ENCODE peak calls at places on chromosomes 13 and 19, in five cellular contexts. E is retina, L is smooth muscle cell of the brain vasculature, C is bronchial epithelial cell, Z is mesothelial cell of epicardium. D is an unnamed sample.

GRCh38 chr19:51726049-51726448 is 2.3 kb upstream of the HAS1 start:
- DNase-seq in E (no peak), L (no peak), C (peak), Z (no peak), D (no peak)

GRCh38 chr13:33015791-33016323 is 366 bp upstream of the KL start:
- DNase-seq in E (peak), L (no peak), C (no peak), Z (no peak), D (no peak)

GRCh38 chr13:27573265-27573664 is 47.1 kb downstream of the LNX2 start:
- DNase-seq in E (no peak), L (no peak), C (peak), Z (no peak), D (no peak)

GRCh38 chr19:35348909-35349611 is 1.4 kb downstream of the FFAR1 start:
- DNase-seq in E (no peak), L (no peak), C (no peak), Z (no peak), D (no peak)

GRCh38 chr19:903266-903797 is 9.7 kb downstream of the R3HDM4 start:
- DNase-seq in E (peak), L (no peak), C (no peak), Z (no peak), D (no peak)

GRCh38 chr19:1858412-1859081 is 4.8 kb downstream of the KLF16 start:
- DNase-seq in E (no peak), L (no peak), C (no peak), Z (no peak), D (no peak)

GRCh38 chr13:70218618-70219017 is 110.4 kb upstream of the KLHL1 start:
- DNase-seq in E (no peak), L (no peak), C (no peak), Z (no peak), D (no peak)

GRCh38 chr19:14081797-14082674 is 3.5 kb downstream of the C19orf67 start:
- DNase-seq in E (no peak), L (no peak), C (peak), Z (no peak), D (no peak)

GRCh38 chr13:66974174-66974573 is 256.0 kb downstream of the PCDH9 start:
- DNase-seq in E (no peak), L (no peak), C (no peak), Z (no peak), D (no peak)

GRCh38 chr13:94382960-94383359 is 96.5 kb downstream of the DCT start:
- DNase-seq in E (no peak), L (no peak), C (no peak), Z (no peak), D (no peak)

GRCh38 chr13:71864981-71865857 is 1.8 kb downstream of the DACH1 start:
- DNase-seq in E (peak), L (no peak), C (no peak), Z (peak), D (peak)

GRCh38 chr19:58037927-58038687 is 4.3 kb downstream of the ZSCAN1 start:
- DNase-seq in E (peak), L (no peak), C (no peak), Z (no peak), D (no peak)

GRCh38 chr13:34035178-34035577 is 217.2 kb downstream of the RFC3 start:
- DNase-seq in E (no peak), L (no peak), C (no peak), Z (no peak), D (no peak)

GRCh38 chr13:113390874-113391497 is 27.1 kb upstream of the GRTP1 start:
- DNase-seq in E (no peak), L (no peak), C (no peak), Z (no peak), D (no peak)

GRCh38 chr13:74554581-74555290 is 420.5 kb upstream of the KLF12 start:
- DNase-seq in E (peak), L (no peak), C (no peak), Z (no peak), D (no peak)

GRCh38 chr13:28568286-28568685 is 73.4 kb upstream of the FLT1 start:
- DNase-seq in E (no peak), L (no peak), C (no peak), Z (peak), D (no peak)

GRCh38 chr19:52778811-52779210 is 7.8 kb downstream of the ZNF600 start:
- DNase-seq in E (no peak), L (no peak), C (peak), Z (no peak), D (no peak)

GRCh38 chr13:44921931-44922758 is 67.1 kb downstream of the NUFIP1 start:
- DNase-seq in E (no peak), L (peak), C (peak), Z (no peak), D (no peak)

GRCh38 chr13:30805603-30806011 is 70.3 kb downstream of the ALOX5AP start:
- DNase-seq in E (peak), L (no peak), C (no peak), Z (no peak), D (no peak)

GRCh38 chr13:78595819-78596700 is 7.3 kb downstream of the POU4F1 start:
- DNase-seq in E (peak), L (no peak), C (no peak), Z (no peak), D (peak)

GRCh38 chr19:35114656-35115537 is 726 bp upstream of the FXYD3 start:
- DNase-seq in E (peak), L (peak), C (peak), Z (peak), D (peak)

GRCh38 chr13:30413842-30414241 is 8.5 kb upstream of the UBE2L5 start:
- DNase-seq in E (no peak), L (no peak), C (no peak), Z (no peak), D (no peak)

GRCh38 chr13:51033431-51034185 is 77.5 kb downstream of the C13orf42 start:
- DNase-seq in E (no peak), L (no peak), C (no peak), Z (no peak), D (no peak)

GRCh38 chr13:98299243-98299953 is 122.3 kb upstream of the RNF113B start:
- DNase-seq in E (no peak), L (no peak), C (no peak), Z (no peak), D (no peak)

GRCh38 chr13:97712770-97713169 is 240.7 kb upstream of the IPO5 start:
- DNase-seq in E (no peak), L (no peak), C (no peak), Z (no peak), D (no peak)

GRCh38 chr13:87953381-87953780 is 282.2 kb downstream of the SLITRK5 start:
- DNase-seq in E (peak), L (no peak), C (no peak), Z (no peak), D (no peak)

GRCh38 chr13:74158028-74158427 is 23.8 kb upstream of the KLF12 start:
- DNase-seq in E (no peak), L (peak), C (no peak), Z (no peak), D (no peak)

GRCh38 chr13:112709825-112710783 is 20.3 kb downstream of the ATP11A start:
- DNase-seq in E (no peak), L (no peak), C (no peak), Z (peak), D (no peak)

GRCh38 chr19:43697295-43697694 is 18.6 kb upstream of the IRGC start:
- DNase-seq in E (no peak), L (no peak), C (no peak), Z (no peak), D (no peak)

GRCh38 chr13:24269803-24270202 is 39.6 kb upstream of the C1QTNF9 start:
- DNase-seq in E (no peak), L (no peak), C (peak), Z (no peak), D (no peak)

GRCh38 chr13:103224804-103225203 is 158.6 kb upstream of the SLC10A2 start:
- DNase-seq in E (no peak), L (no peak), C (no peak), Z (no peak), D (no peak)

GRCh38 chr13:28819748-28820098 is 416 bp upstream of the MTUS2 start:
- DNase-seq in E (no peak), L (no peak), C (no peak), Z (peak), D (peak)